ENCODE peak calls at places on chromosome 22, in seven cellular contexts. J is hepatocyte, I is HepG2, M is heart right ventricle, V is IMR-90, E is neuronal stem cell, W is left ventricle myocardium inferior. U is an unnamed sample. For H3K4me1, the result is how much of the 10 kb centered on the place peaks cover.

GRCh38 chr22:20131856-20132685 is 467 bp downstream of the ZDHHC8 start:
- DNase-seq in J (peak), I (no peak), W (peak), V (no peak), M (peak), E (no peak), U (peak)

GRCh38 chr22:29520851-29521250 is 32.7 kb downstream of the THOC5 start:
- DNase-seq in J (no peak), M (no peak), W (no peak), E (no peak), V (peak), I (no peak), U (no peak)

GRCh38 chr22:20429254-20430100 is 8.1 kb downstream of the SCARF2 start:
- DNase-seq in J (peak), E (peak), I (no peak), W (peak), V (no peak), M (no peak), U (peak)

GRCh38 chr22:29765905-29766631 is 739 bp downstream of the ZMAT5 start:
- DNase-seq in E (peak), W (no peak), M (no peak), I (peak), V (no peak), J (peak), U (no peak)

GRCh38 chr22:45731798-45732495 is 60.3 kb downstream of the ATXN10 start:
- DNase-seq in V (peak), I (peak), W (no peak), J (peak), E (no peak), M (no peak), U (no peak)

GRCh38 chr22:29337631-29338284 is 22.3 kb upstream of the RASL10A start:
- DNase-seq in E (no peak), M (no peak), I (no peak), V (no peak), W (no peak), J (no peak), U (no peak)

GRCh38 chr22:20885017-20885556 is 26.3 kb downstream of the SNAP29 start:
- DNase-seq in J (no peak), I (no peak), M (no peak), E (no peak), V (no peak), W (no peak), U (no peak)

GRCh38 chr22:46073683-46074504 is 76.4 kb upstream of the PPARA start:
- DNase-seq in W (peak), M (peak), J (no peak), E (no peak), V (peak), I (no peak), U (peak)

GRCh38 chr22:46734830-46735453 is 3.1 kb downstream of the CERK start:
- DNase-seq in V (no peak), J (peak), M (no peak), W (no peak), E (no peak), I (no peak), U (peak)

GRCh38 chr22:47813661-47814060 is 1051.2 kb downstream of the TBC1D22A start:
- DNase-seq in M (no peak), J (no peak), V (no peak), E (no peak), I (no peak), W (no peak), U (no peak)

GRCh38 chr22:29257751-29258181 is 10.0 kb downstream of the RHBDD3 start:
- DNase-seq in W (no peak), I (no peak), J (no peak), V (no peak), M (no peak), E (no peak), U (no peak)

GRCh38 chr22:43313497-43314474 is 29.4 kb downstream of the SCUBE1 start:
- DNase-seq in W (peak), V (no peak), J (no peak), M (peak), I (no peak), E (no peak), U (peak)

GRCh38 chr22:27252282-27253049 is 549.1 kb downstream of the MN1 start:
- DNase-seq in V (peak), W (peak), M (no peak), J (peak), I (no peak), E (no peak), U (no peak)

GRCh38 chr22:44020981-44021380 is 3.1 kb upstream of the PARVB start:
- DNase-seq in I (no peak), W (no peak), V (peak), J (no peak), E (no peak), M (no peak), U (no peak)

GRCh38 chr22:45112136-45112879 is 51.4 kb upstream of the NUP50 start:
- DNase-seq in V (peak), M (no peak), J (no peak), E (no peak), I (no peak), W (no peak), U (no peak)

GRCh38 chr22:48883211-48883960 is 944.3 kb downstream of the BRD1 start:
- DNase-seq in E (no peak), J (no peak), M (no peak), V (no peak), W (peak), I (no peak), U (no peak)

GRCh38 chr22:26826431-26826935 is 169.1 kb downstream of the MIAT start:
- DNase-seq in V (no peak), I (no peak), W (no peak), M (no peak), J (no peak), E (no peak), U (no peak)

GRCh38 chr22:39474351-39474991 is 17.7 kb downstream of the MGAT3 start:
- DNase-seq in V (peak), J (peak), M (no peak), I (no peak), E (no peak), W (no peak), U (no peak)

GRCh38 chr22:17095538-17095937 is 10.7 kb downstream of the IL17RA start:
- DNase-seq in I (no peak), W (no peak), J (no peak), M (no peak), V (no peak), E (no peak), U (no peak)

GRCh38 chr22:17098379-17098819 is 13.6 kb downstream of the IL17RA start:
- DNase-seq in E (no peak), J (no peak), I (no peak), V (no peak), M (no peak), W (no peak), U (peak)

GRCh38 chr22:17097062-17097461 is 12.3 kb downstream of the IL17RA start:
- DNase-seq in M (no peak), V (no peak), E (no peak), W (no peak), J (no peak), I (no peak), U (no peak)

GRCh38 chr22:17097701-17098100 is 12.9 kb downstream of the IL17RA start:
- DNase-seq in E (no peak), V (no peak), J (no peak), W (no peak), M (no peak), I (no peak), U (no peak)

DNA sequence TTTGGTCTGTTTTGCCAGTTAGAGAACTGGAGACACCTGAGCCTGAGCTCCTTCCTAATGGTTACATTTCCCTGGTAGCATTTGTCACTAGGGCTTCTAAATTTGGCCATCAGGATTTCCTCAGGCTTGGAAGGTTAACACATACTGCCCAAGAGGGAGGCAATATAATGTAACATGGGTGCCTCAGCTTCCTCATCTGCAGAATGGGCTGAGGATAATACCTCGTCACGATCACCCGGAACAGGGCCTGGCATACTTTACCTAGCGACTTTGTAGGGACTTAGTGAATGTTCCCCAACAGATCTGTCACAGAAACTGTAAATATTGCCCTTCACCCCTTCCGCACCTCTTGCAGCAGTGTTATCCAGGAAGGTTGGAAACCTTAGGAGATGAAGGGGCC is 11.3 kb downstream of the IL17RA start:
- DNase-seq in V (no peak), J (no peak), I (no peak), W (no peak), E (no peak), M (no peak), U (peak)
- H3K4me3 ChIP-seq in V (no peak), J (no peak), I (no peak), W (no peak), E (no peak), M (no peak), U (no peak)

GRCh38 chr22:35599364-35599763 is 17.8 kb downstream of the MB start:
- DNase-seq in V (no peak), M (no peak), E (no peak), W (no peak), I (no peak), J (no peak), U (no peak)
- H3K4me1 ChIP-seq in V (under half), M (under half), E (under half), W (half or more), I (under half), J (under half), U (under half)

GRCh38 chr22:31121403-31121802 is 1.4 kb upstream of the INPP5J start:
- DNase-seq in M (no peak), E (no peak), W (no peak), J (no peak), I (no peak), V (no peak), U (no peak)

GRCh38 chr22:31122532-31123291 is at the start of gene INPP5J:
- DNase-seq in W (peak), E (no peak), I (peak), M (peak), J (peak), V (peak), U (peak)

GRCh38 chr22:31123292-31123602 is 481 bp downstream of the INPP5J start:
- DNase-seq in I (no peak), W (no peak), M (no peak), E (no peak), J (no peak), V (no peak), U (no peak)

GRCh38 chr22:31120642-31121041 is 2.1 kb upstream of the INPP5J start:
- DNase-seq in I (no peak), W (no peak), E (no peak), V (no peak), J (no peak), M (no peak), U (no peak)

GRCh38 chr22:31122196-31122531 is 602 bp upstream of the INPP5J start:
- DNase-seq in E (no peak), V (no peak), J (no peak), M (no peak), I (no peak), W (no peak), U (no peak)
- H3K27ac ChIP-seq in E (no peak), V (no peak), J (peak), M (peak), I (no peak), W (peak), U (no peak)

DNA sequence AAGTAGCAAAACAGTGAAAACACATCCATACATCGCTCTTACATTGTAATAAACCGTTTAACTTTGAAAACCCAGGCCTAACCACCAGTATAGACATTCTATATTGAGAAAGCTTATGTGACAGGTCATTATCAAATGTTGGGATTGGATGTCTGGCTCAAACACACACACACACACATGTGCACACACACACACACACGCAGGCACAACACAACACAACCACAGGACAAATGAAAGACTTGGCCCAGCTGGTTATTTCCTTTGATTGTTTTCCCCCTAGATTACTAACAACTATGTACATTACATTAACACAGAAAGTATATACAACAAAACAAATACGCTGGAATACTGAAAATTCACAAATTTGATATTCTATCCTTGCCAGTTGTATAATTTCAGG is 119.7 kb downstream of the APOL5 start:
- DNase-seq in W (no peak), V (no peak), J (no peak), I (no peak), M (no peak), E (no peak), U (no peak)
- H3K4me3 ChIP-seq in W (no peak), V (no peak), J (peak), I (no peak), M (no peak), E (no peak), U (no peak)

DNA sequence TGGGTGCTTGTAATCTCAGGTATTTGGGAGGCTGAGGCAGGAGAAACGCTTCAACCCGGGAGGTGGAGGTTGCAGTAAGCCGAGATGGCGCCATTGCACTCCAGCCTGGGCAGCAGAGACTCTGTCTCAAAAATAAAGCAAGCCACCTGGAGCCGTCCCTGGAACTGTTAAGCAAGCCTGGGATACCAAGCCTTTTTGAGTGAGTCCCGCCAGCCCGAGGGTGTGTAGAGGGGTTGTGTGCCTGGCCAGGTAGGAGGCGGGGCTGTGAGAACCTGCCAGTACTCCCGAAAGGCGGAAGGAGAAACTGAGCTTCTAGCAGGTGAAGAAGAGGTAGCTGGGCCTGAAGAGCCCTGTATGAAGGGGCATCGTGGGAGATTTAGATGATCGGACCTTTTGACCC is 52.4 kb downstream of the TRIOBP start:
- DNase-seq in V (no peak), E (no peak), M (no peak), I (no peak), W (no peak), J (no peak), U (no peak)
- H3K4me1 ChIP-seq in V (half or more), E (under half), M (half or more), I (half or more), W (half or more), J (half or more), U (under half)